ENCODE peak calls at places on chromosomes 7 and 10, in nine cellular contexts. B is SK-N-SH; M is 8988T; A is kidney epithelial cell; K is central memory CD4-positive, alpha-beta T cell; X is HCEC 1CT; I is activated naive CD4-positive, alpha-beta T cell; G is adipocyte; Y is NCI-H2029. V is an unnamed sample.

GRCh38 chr10:33869089-33869488 is 534.6 kb upstream of the NRP1 start:
- DNase-seq in B (peak), M (no peak), A (no peak), K (no peak), X (no peak), I (no peak), G (peak), Y (no peak), V (no peak)

GRCh38 chr7:4479367-4480039 is 202.6 kb upstream of the FOXK1 start:
- DNase-seq in B (peak), M (peak), A (peak), K (no peak), X (peak), I (no peak), G (peak), Y (peak), V (no peak)

GRCh38 chr10:33487014-33487776 is 152.7 kb upstream of the NRP1 start:
- DNase-seq in B (no peak), M (no peak), A (no peak), K (no peak), X (peak), I (no peak), G (peak), Y (no peak), V (no peak)

GRCh38 chr7:140928491-140929309 is 4.0 kb upstream of the BRAF start:
- DNase-seq in B (peak), M (no peak), A (no peak), K (no peak), X (no peak), I (no peak), G (no peak), Y (no peak), V (no peak)

GRCh38 chr7:153381275-153382119 is 621.9 kb downstream of the ACTR3B start:
- DNase-seq in B (peak), M (no peak), A (no peak), K (no peak), X (no peak), I (no peak), G (no peak), Y (peak), V (no peak)

GRCh38 chr10:92839191-92840085 is 8.9 kb upstream of the EXOC6 start:
- DNase-seq in B (peak), M (peak), A (no peak), K (no peak), X (no peak), I (peak), G (peak), Y (peak), V (no peak)

GRCh38 chr10:1598393-1599153 is 138.8 kb downstream of the ADARB2 start:
- DNase-seq in B (no peak), M (no peak), A (no peak), K (no peak), X (no peak), I (no peak), G (no peak), Y (no peak), V (no peak)

GRCh38 chr7:43880596-43880995 is 11.3 kb upstream of the MRPS24 start:
- DNase-seq in B (no peak), M (no peak), A (no peak), K (no peak), X (no peak), I (no peak), G (peak), Y (no peak), V (no peak)

GRCh38 chr10:114665406-114665805 is 7.3 kb upstream of the ABLIM1 start:
- DNase-seq in B (no peak), M (no peak), A (no peak), K (no peak), X (no peak), I (no peak), G (no peak), Y (no peak), V (no peak)

GRCh38 chr7:107387573-107388219 is 82.2 kb upstream of the GPR22 start:
- DNase-seq in B (peak), M (no peak), A (peak), K (no peak), X (peak), I (no peak), G (peak), Y (no peak), V (no peak)

GRCh38 chr7:1237704-1238255 is 5.1 kb downstream of the UNCX start:
- DNase-seq in B (no peak), M (no peak), A (no peak), K (no peak), X (no peak), I (no peak), G (no peak), Y (no peak), V (no peak)

GRCh38 chr7:49866910-49867309 is 93.5 kb downstream of the VWC2 start:
- DNase-seq in B (no peak), M (no peak), A (no peak), K (no peak), X (no peak), I (no peak), G (no peak), Y (no peak), V (no peak)

GRCh38 chr7:56287429-56288138 is 171.4 kb upstream of the NUPR2 start:
- DNase-seq in B (peak), M (no peak), A (no peak), K (no peak), X (no peak), I (no peak), G (no peak), Y (no peak), V (no peak)